ENCODE peak calls at places on chromosomes 3 and 15, in four cellular contexts. U, K, W and D are unnamed samples.

GRCh38 chr3:51378726-51379125 is 6.4 kb upstream of the MANF start:
- DNase-seq in U (no peak), K (no peak), W (no peak), D (no peak)

GRCh38 chr3:16871915-16872842 is 12.6 kb upstream of the PLCL2 start:
- DNase-seq in U (no peak), K (no peak), W (no peak), D (no peak)

GRCh38 chr15:69314736-69315135 is 16.0 kb downstream of the PAQR5 start:
- DNase-seq in U (no peak), K (no peak), W (no peak), D (no peak)

GRCh38 chr15:31478781-31479221 is 152.2 kb downstream of the KLF13 start:
- DNase-seq in U (no peak), K (no peak), W (no peak), D (no peak)

GRCh38 chr3:186784820-186785516 is 1.6 kb downstream of the EIF4A2 start:
- DNase-seq in U (no peak), K (no peak), W (no peak), D (no peak)

GRCh38 chr15:83078712-83079111 is 11.7 kb upstream of the BTBD1 start:
- DNase-seq in U (no peak), K (no peak), W (no peak), D (no peak)

GRCh38 chr3:120244834-120245225 is 40.2 kb downstream of the GPR156 start:
- DNase-seq in U (no peak), K (no peak), W (no peak), D (no peak)

GRCh38 chr15:64552281-64552948 is 92.0 kb downstream of the ZNF609 start:
- DNase-seq in U (no peak), K (no peak), W (no peak), D (no peak)

GRCh38 chr3:8846176-8846575 is 76.8 kb upstream of the OXTR start:
- DNase-seq in U (no peak), K (no peak), W (no peak), D (no peak)

GRCh38 chr15:88878720-88879184 is 16.6 kb downstream of the HAPLN3 start:
- DNase-seq in U (peak; percentile 26), K (no peak), W (peak; percentile 86), D (peak; percentile 52)

GRCh38 chr15:69818529-69818928 is 279.2 kb downstream of the TLE3 start:
- DNase-seq in U (no peak), K (peak; percentile 71), W (no peak), D (no peak)

GRCh38 chr3:66236281-66236680 is 15.5 kb downstream of the SLC25A26 start:
- DNase-seq in U (no peak), K (no peak), W (peak; percentile 20), D (no peak)

GRCh38 chr3:169387751-169388696 is 275.5 kb downstream of the MECOM start:
- DNase-seq in U (peak; percentile 62), K (peak; percentile 15), W (peak; percentile 14), D (no peak)

GRCh38 chr3:45021936-45022335 is 4.2 kb upstream of the CLEC3B start:
- DNase-seq in U (no peak), K (no peak), W (no peak), D (no peak)

GRCh38 chr3:41207355-41207754 is 8.1 kb downstream of the CTNNB1 start:
- DNase-seq in U (no peak), K (no peak), W (no peak), D (no peak)

GRCh38 chr15:90869601-90870353 is 1.4 kb downstream of the FURIN start:
- DNase-seq in U (peak; percentile 83), K (peak; percentile 56), W (peak; percentile 69), D (peak; percentile 63)